ENCODE peak calls at places on chromosomes 13 and 19, in six cellular contexts. One of them, this sample, is unnamed.

GRCh38 chr19:47381653-47382279 is 32.7 kb downstream of the DHX34 start:
- DNase-seq in mesendoderm: no peak
- DNase-seq in thoracic aorta: no peak
- DNase-seq in psoas muscle: no peak
- DNase-seq in endodermal cell: no peak
- DNase-seq in neuronal stem cell: no peak
- DNase-seq in this sample: no peak

GRCh38 chr19:48645652-48646191 is at the start of gene CA11:
- DNase-seq in mesendoderm: peak
- DNase-seq in thoracic aorta: no peak
- DNase-seq in psoas muscle: no peak
- DNase-seq in endodermal cell: peak
- DNase-seq in neuronal stem cell: no peak
- DNase-seq in this sample: peak

GRCh38 chr19:36508325-36508724 is 19.0 kb upstream of the ZNF566 start:
- DNase-seq in mesendoderm: peak
- DNase-seq in thoracic aorta: no peak
- DNase-seq in psoas muscle: no peak
- DNase-seq in endodermal cell: no peak
- DNase-seq in neuronal stem cell: no peak
- DNase-seq in this sample: no peak

GRCh38 chr19:30123611-30124010 is 181.6 kb downstream of the URI1 start:
- DNase-seq in mesendoderm: no peak
- DNase-seq in thoracic aorta: no peak
- DNase-seq in psoas muscle: no peak
- DNase-seq in endodermal cell: no peak
- DNase-seq in neuronal stem cell: no peak
- DNase-seq in this sample: no peak

GRCh38 chr19:19445288-19445687 is 39.8 kb downstream of the GATAD2A start:
- DNase-seq in mesendoderm: no peak
- DNase-seq in thoracic aorta: no peak
- DNase-seq in psoas muscle: no peak
- DNase-seq in endodermal cell: no peak
- DNase-seq in neuronal stem cell: no peak
- DNase-seq in this sample: no peak

GRCh38 chr19:20247016-20247683 is 80.1 kb downstream of the ZNF486 start:
- DNase-seq in mesendoderm: peak
- DNase-seq in thoracic aorta: no peak
- DNase-seq in psoas muscle: no peak
- DNase-seq in endodermal cell: peak
- DNase-seq in neuronal stem cell: peak
- DNase-seq in this sample: peak

GRCh38 chr13:98664924-98665637 is 87.4 kb downstream of the SLC15A1 start:
- DNase-seq in mesendoderm: no peak
- DNase-seq in thoracic aorta: no peak
- DNase-seq in psoas muscle: no peak
- DNase-seq in endodermal cell: no peak
- DNase-seq in neuronal stem cell: no peak
- DNase-seq in this sample: no peak

GRCh38 chr13:62185631-62186256 is 770.1 kb upstream of the PCDH20 start:
- DNase-seq in mesendoderm: peak
- DNase-seq in thoracic aorta: no peak
- DNase-seq in psoas muscle: no peak
- DNase-seq in endodermal cell: peak
- DNase-seq in neuronal stem cell: peak
- DNase-seq in this sample: no peak

GRCh38 chr19:1244693-1245451 is 3.3 kb downstream of the ATP5F1D start:
- DNase-seq in mesendoderm: no peak
- DNase-seq in thoracic aorta: no peak
- DNase-seq in psoas muscle: peak
- DNase-seq in endodermal cell: no peak
- DNase-seq in neuronal stem cell: no peak
- DNase-seq in this sample: peak

GRCh38 chr13:43116242-43116641 is 92.9 kb downstream of the DNAJC15 start:
- DNase-seq in mesendoderm: no peak
- DNase-seq in thoracic aorta: no peak
- DNase-seq in psoas muscle: no peak
- DNase-seq in endodermal cell: no peak
- DNase-seq in neuronal stem cell: no peak
- DNase-seq in this sample: no peak

GRCh38 chr13:49859568-49859967 is 67.1 kb upstream of the KPNA3 start:
- DNase-seq in mesendoderm: no peak
- DNase-seq in thoracic aorta: no peak
- DNase-seq in psoas muscle: no peak
- DNase-seq in endodermal cell: no peak
- DNase-seq in neuronal stem cell: no peak
- DNase-seq in this sample: no peak

GRCh38 chr13:33838567-33839131 is 20.7 kb downstream of the RFC3 start:
- DNase-seq in mesendoderm: no peak
- DNase-seq in thoracic aorta: no peak
- DNase-seq in psoas muscle: no peak
- DNase-seq in endodermal cell: no peak
- DNase-seq in neuronal stem cell: no peak
- DNase-seq in this sample: no peak

GRCh38 chr13:109198585-109198984 is 569.2 kb downstream of the MYO16 start:
- DNase-seq in mesendoderm: no peak
- DNase-seq in thoracic aorta: no peak
- DNase-seq in psoas muscle: no peak
- DNase-seq in endodermal cell: no peak
- DNase-seq in neuronal stem cell: no peak
- DNase-seq in this sample: no peak

GRCh38 chr13:100022798-100023197 is 41.2 kb downstream of the ZIC2 start:
- DNase-seq in mesendoderm: no peak
- DNase-seq in thoracic aorta: no peak
- DNase-seq in psoas muscle: no peak
- DNase-seq in endodermal cell: no peak
- DNase-seq in neuronal stem cell: no peak
- DNase-seq in this sample: no peak

GRCh38 chr13:21304256-21304655 is 127.8 kb downstream of the MRPL57 start:
- DNase-seq in mesendoderm: no peak
- DNase-seq in thoracic aorta: no peak
- DNase-seq in psoas muscle: no peak
- DNase-seq in endodermal cell: no peak
- DNase-seq in neuronal stem cell: no peak
- DNase-seq in this sample: no peak

GRCh38 chr13:43985437-43986051 is 105.8 kb downstream of the LACC1 start:
- DNase-seq in mesendoderm: no peak
- DNase-seq in thoracic aorta: no peak
- DNase-seq in psoas muscle: no peak
- DNase-seq in endodermal cell: no peak
- DNase-seq in neuronal stem cell: no peak
- DNase-seq in this sample: no peak

GRCh38 chr19:17328517-17329060 is 6.1 kb downstream of the ANO8 start:
- DNase-seq in mesendoderm: no peak
- DNase-seq in thoracic aorta: no peak
- DNase-seq in psoas muscle: no peak
- DNase-seq in endodermal cell: peak
- DNase-seq in neuronal stem cell: no peak
- DNase-seq in this sample: no peak

GRCh38 chr19:5424192-5424973 is 30.8 kb upstream of the ZNRF4 start:
- DNase-seq in mesendoderm: no peak
- DNase-seq in thoracic aorta: no peak
- DNase-seq in psoas muscle: no peak
- DNase-seq in endodermal cell: no peak
- DNase-seq in neuronal stem cell: no peak
- DNase-seq in this sample: no peak

GRCh38 chr13:71067164-71067815 is 799.7 kb downstream of the DACH1 start:
- DNase-seq in mesendoderm: peak
- DNase-seq in thoracic aorta: no peak
- DNase-seq in psoas muscle: no peak
- DNase-seq in endodermal cell: peak
- DNase-seq in neuronal stem cell: no peak
- DNase-seq in this sample: peak

GRCh38 chr13:71754407-71754974 is 112.5 kb downstream of the DACH1 start:
- DNase-seq in mesendoderm: no peak
- DNase-seq in thoracic aorta: no peak
- DNase-seq in psoas muscle: no peak
- DNase-seq in endodermal cell: no peak
- DNase-seq in neuronal stem cell: no peak
- DNase-seq in this sample: no peak

GRCh38 chr19:56253737-56254136 is 18.8 kb upstream of the EDDM13 start:
- DNase-seq in mesendoderm: peak
- DNase-seq in thoracic aorta: no peak
- DNase-seq in psoas muscle: no peak
- DNase-seq in endodermal cell: no peak
- DNase-seq in neuronal stem cell: no peak
- DNase-seq in this sample: no peak

GRCh38 chr19:42452590-42452989 is 9.8 kb upstream of the CXCL17 start:
- DNase-seq in mesendoderm: no peak
- DNase-seq in thoracic aorta: no peak
- DNase-seq in psoas muscle: no peak
- DNase-seq in endodermal cell: no peak
- DNase-seq in neuronal stem cell: no peak
- DNase-seq in this sample: no peak

GRCh38 chr13:22964245-22964966 is 216.4 kb upstream of the SGCG start:
- DNase-seq in mesendoderm: no peak
- DNase-seq in thoracic aorta: no peak
- DNase-seq in psoas muscle: no peak
- DNase-seq in endodermal cell: peak
- DNase-seq in neuronal stem cell: no peak
- DNase-seq in this sample: no peak

GRCh38 chr19:50780753-50781480 is 9.3 kb upstream of the ACP4 start:
- DNase-seq in mesendoderm: no peak
- DNase-seq in thoracic aorta: no peak
- DNase-seq in psoas muscle: no peak
- DNase-seq in endodermal cell: no peak
- DNase-seq in neuronal stem cell: no peak
- DNase-seq in this sample: no peak

GRCh38 chr13:48858523-48858922 is 117.2 kb upstream of the FNDC3A start:
- DNase-seq in mesendoderm: peak
- DNase-seq in thoracic aorta: no peak
- DNase-seq in psoas muscle: no peak
- DNase-seq in endodermal cell: no peak
- DNase-seq in neuronal stem cell: no peak
- DNase-seq in this sample: no peak

GRCh38 chr13:75838366-75839017 is 202.4 kb downstream of the LMO7 start:
- DNase-seq in mesendoderm: no peak
- DNase-seq in thoracic aorta: no peak
- DNase-seq in psoas muscle: no peak
- DNase-seq in endodermal cell: no peak
- DNase-seq in neuronal stem cell: no peak
- DNase-seq in this sample: no peak

GRCh38 chr19:1941146-1942077 is at the start of gene CSNK1G2:
- DNase-seq in mesendoderm: no peak
- DNase-seq in thoracic aorta: no peak
- DNase-seq in psoas muscle: no peak
- DNase-seq in endodermal cell: no peak
- DNase-seq in neuronal stem cell: no peak
- DNase-seq in this sample: no peak

GRCh38 chr13:24249586-24249985 is 59.8 kb upstream of the C1QTNF9 start:
- DNase-seq in mesendoderm: no peak
- DNase-seq in thoracic aorta: no peak
- DNase-seq in psoas muscle: no peak
- DNase-seq in endodermal cell: no peak
- DNase-seq in neuronal stem cell: no peak
- DNase-seq in this sample: no peak

GRCh38 chr19:50432658-50433057 is at the start of gene MYBPC2:
- DNase-seq in mesendoderm: no peak
- DNase-seq in thoracic aorta: no peak
- DNase-seq in psoas muscle: peak
- DNase-seq in endodermal cell: peak
- DNase-seq in neuronal stem cell: no peak
- DNase-seq in this sample: no peak

GRCh38 chr13:110352735-110353134 is 45.7 kb downstream of the COL4A2 start:
- DNase-seq in mesendoderm: no peak
- DNase-seq in thoracic aorta: no peak
- DNase-seq in psoas muscle: no peak
- DNase-seq in endodermal cell: peak
- DNase-seq in neuronal stem cell: no peak
- DNase-seq in this sample: peak

DNA sequence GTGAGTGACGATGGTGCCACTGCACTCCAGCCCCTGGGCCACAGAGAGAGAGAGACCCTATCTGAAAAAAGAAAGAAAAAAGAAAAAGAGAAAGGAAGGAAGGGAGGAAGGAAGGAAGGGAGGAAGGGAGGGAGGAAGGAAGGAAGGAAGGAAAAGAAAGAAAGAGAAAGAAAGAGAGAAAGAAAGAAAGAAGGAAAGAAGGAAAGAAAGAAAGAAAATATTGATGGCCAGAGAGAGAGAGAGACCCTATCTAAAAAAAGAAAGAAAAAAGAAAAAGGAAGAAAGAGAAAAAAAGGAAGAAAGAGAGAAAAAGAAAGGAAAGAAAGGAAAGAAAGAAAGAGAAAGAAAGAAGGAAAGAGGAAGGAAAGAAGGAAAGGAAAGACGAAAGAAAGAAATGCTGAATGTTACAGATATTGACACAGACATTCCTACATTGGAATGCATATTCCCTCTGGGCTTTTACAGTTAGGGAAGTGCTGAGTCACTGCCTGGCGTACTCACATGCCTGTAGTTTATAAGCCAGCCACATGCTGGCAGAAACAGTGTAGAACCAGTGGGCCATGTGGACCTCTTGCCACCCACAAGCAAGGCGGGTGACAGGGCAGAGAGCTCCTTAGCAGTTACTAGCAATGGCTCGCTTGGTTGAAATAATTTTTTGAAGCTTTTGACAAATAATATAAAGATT is 34.6 kb upstream of the SLC46A3 start:
- DNase-seq in mesendoderm: peak
- DNase-seq in thoracic aorta: peak
- DNase-seq in psoas muscle: no peak
- DNase-seq in endodermal cell: peak
- DNase-seq in neuronal stem cell: no peak
- DNase-seq in this sample: no peak
- H3K27ac ChIP-seq in mesendoderm: peak
- H3K27ac ChIP-seq in thoracic aorta: peak
- H3K27ac ChIP-seq in psoas muscle: peak
- H3K27ac ChIP-seq in endodermal cell: no peak
- H3K27ac ChIP-seq in neuronal stem cell: no peak
- H3K27ac ChIP-seq in this sample: no peak

GRCh38 chr19:40331052-40331451 is 17.1 kb downstream of the C19orf47 start:
- DNase-seq in mesendoderm: no peak
- DNase-seq in thoracic aorta: no peak
- DNase-seq in psoas muscle: no peak
- DNase-seq in endodermal cell: no peak
- DNase-seq in neuronal stem cell: no peak
- DNase-seq in this sample: no peak
- H3K27ac ChIP-seq in mesendoderm: no peak
- H3K27ac ChIP-seq in thoracic aorta: no peak
- H3K27ac ChIP-seq in psoas muscle: no peak
- H3K27ac ChIP-seq in endodermal cell: no peak
- H3K27ac ChIP-seq in neuronal stem cell: no peak
- H3K27ac ChIP-seq in this sample: no peak

GRCh38 chr13:40651866-40652587 is 14.4 kb downstream of the FOXO1 start:
- DNase-seq in mesendoderm: peak
- DNase-seq in thoracic aorta: no peak
- DNase-seq in psoas muscle: no peak
- DNase-seq in endodermal cell: peak
- DNase-seq in neuronal stem cell: no peak
- DNase-seq in this sample: no peak
- H3K27ac ChIP-seq in mesendoderm: peak
- H3K27ac ChIP-seq in thoracic aorta: no peak
- H3K27ac ChIP-seq in psoas muscle: no peak
- H3K27ac ChIP-seq in endodermal cell: no peak
- H3K27ac ChIP-seq in neuronal stem cell: no peak
- H3K27ac ChIP-seq in this sample: no peak

DNA sequence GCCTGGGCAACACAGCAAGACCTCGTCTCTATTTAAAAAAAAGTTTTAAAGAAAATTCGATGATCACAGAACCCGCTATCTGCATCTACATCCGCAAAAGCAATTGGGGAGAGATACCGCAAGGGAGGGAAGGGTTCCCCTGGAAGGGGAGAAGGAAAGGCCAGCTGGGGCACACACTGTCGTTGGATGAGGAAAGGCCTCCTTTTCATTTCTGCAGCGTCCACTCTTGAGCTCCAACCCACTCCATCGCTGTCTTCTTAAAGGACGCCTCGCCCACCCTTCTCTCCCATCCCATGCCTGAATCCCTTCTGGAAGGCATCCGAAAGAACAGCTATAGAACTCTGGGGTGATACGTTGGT is 3.2 kb upstream of the PRKCG start:
- DNase-seq in mesendoderm: no peak
- DNase-seq in thoracic aorta: no peak
- DNase-seq in psoas muscle: no peak
- DNase-seq in endodermal cell: no peak
- DNase-seq in neuronal stem cell: no peak
- DNase-seq in this sample: no peak
- H3K27ac ChIP-seq in mesendoderm: no peak
- H3K27ac ChIP-seq in thoracic aorta: no peak
- H3K27ac ChIP-seq in psoas muscle: no peak
- H3K27ac ChIP-seq in endodermal cell: no peak
- H3K27ac ChIP-seq in neuronal stem cell: no peak
- H3K27ac ChIP-seq in this sample: peak